ENCODE peak calls at places on chromosome 1, in nine cellular contexts. K is tibial artery, F is IMR-90, D is thoracic aorta, S is A673, W is body of pancreas, L is OCI-LY7, J is GM23248, N is aorta. H is an unnamed sample.

GRCh38 chr1:8671313-8671917 is 146.0 kb downstream of the RERE start:
- DNase-seq in K (no peak), F (peak; percentile 84), D (no peak), S (peak; percentile 89), W (peak; percentile 69), L (peak; percentile 46), J (peak; percentile 92), N (no peak), H (peak; percentile 35)

GRCh38 chr1:203475012-203475981 is at the start of gene PRELP:
- DNase-seq in K (peak; percentile 88), F (peak; percentile 16), D (no peak), S (no peak), W (peak; percentile 53), L (no peak), J (peak; percentile 26), N (peak; percentile 63), H (no peak)

GRCh38 chr1:149848340-149848771 is 51.0 kb upstream of the BOLA1 start:
- DNase-seq in K (no peak), F (no peak), D (no peak), S (peak; percentile 52), W (no peak), L (peak; percentile 44), J (peak; percentile 20), N (no peak), H (peak; percentile 1)

GRCh38 chr1:210222288-210223006 is 10.1 kb upstream of the SERTAD4 start:
- DNase-seq in K (no peak), F (no peak), D (no peak), S (peak; percentile 29), W (peak; percentile 14), L (no peak), J (no peak), N (no peak), H (no peak)

GRCh38 chr1:159991513-159991912 is 37.5 kb upstream of the SLAMF9 start:
- DNase-seq in K (no peak), F (peak; percentile 15), D (no peak), S (peak; percentile 51), W (no peak), L (peak; percentile 8), J (peak; percentile 4), N (no peak), H (no peak)

GRCh38 chr1:62954758-62955157 is 170.8 kb downstream of the ATG4C start:
- DNase-seq in K (no peak), F (no peak), D (no peak), S (no peak), W (no peak), L (no peak), J (no peak), N (no peak), H (no peak)

GRCh38 chr1:153024413-153024812 is 6.6 kb upstream of the SPRR1B start:
- DNase-seq in K (no peak), F (no peak), D (no peak), S (no peak), W (no peak), L (no peak), J (no peak), N (no peak), H (no peak)

GRCh38 chr1:119779869-119780356 is 11.2 kb upstream of the HMGCS2 start:
- DNase-seq in K (no peak), F (peak; percentile 64), D (no peak), S (no peak), W (peak; percentile 68), L (no peak), J (peak; percentile 67), N (no peak), H (peak; percentile 52)

GRCh38 chr1:17826165-17826488 is 71.0 kb downstream of the ACTL8 start:
- DNase-seq in K (peak; percentile 67), F (peak; percentile 17), D (no peak), S (peak; percentile 61), W (peak; percentile 33), L (peak; percentile 46), J (peak; percentile 66), N (peak; percentile 65), H (peak; percentile 59)

GRCh38 chr1:154479764-154480421 is 22.1 kb upstream of the TDRD10 start:
- DNase-seq in K (no peak), F (peak; percentile 85), D (no peak), S (peak; percentile 95), W (peak; percentile 82), L (peak; percentile 78), J (peak; percentile 83), N (peak; percentile 56), H (peak; percentile 63)

GRCh38 chr1:153791856-153792253 is 16.6 kb downstream of the SLC27A3 start:
- DNase-seq in K (peak; percentile 64), F (peak; percentile 72), D (no peak), S (no peak), W (no peak), L (no peak), J (peak; percentile 85), N (no peak), H (no peak)

GRCh38 chr1:94654031-94654430 is 112.5 kb upstream of the F3 start:
- DNase-seq in K (no peak), F (peak; percentile 53), D (no peak), S (no peak), W (peak; percentile 25), L (no peak), J (peak; percentile 23), N (no peak), H (no peak)

DNA sequence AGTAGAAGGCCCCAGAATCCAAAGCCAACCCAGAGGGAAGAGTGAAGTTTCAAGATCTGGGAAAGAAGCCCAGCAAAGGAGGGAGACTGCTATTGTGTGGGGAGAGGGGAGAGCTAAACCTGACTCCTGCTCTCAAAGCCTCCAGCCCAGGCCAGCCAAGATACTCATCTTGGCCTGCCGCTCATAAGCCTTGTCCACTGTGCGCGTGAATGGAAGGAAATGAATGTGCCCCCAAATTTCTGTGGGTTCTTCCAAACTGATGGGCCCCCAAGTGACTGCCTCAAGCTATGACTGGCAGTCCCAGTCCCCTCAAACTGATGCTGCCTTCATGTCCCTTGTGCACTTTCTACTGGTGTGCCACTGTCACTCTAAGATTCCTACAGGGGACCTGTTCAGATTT is 2.0 kb downstream of the PLXNA2 start:
- DNase-seq in K (no peak), F (no peak), D (no peak), S (no peak), W (no peak), L (no peak), J (no peak), N (no peak), H (no peak)
- H3K4me1 ChIP-seq in K (peaks cover 51% of the 10 kb centered on the region), F (peaks cover 7% of the 10 kb centered on the region), D (peaks cover 36% of the 10 kb centered on the region), S (peaks cover 4% of the 10 kb centered on the region), W (peaks cover 63% of the 10 kb centered on the region), L (peaks cover 7% of the 10 kb centered on the region), J (peaks cover 18% of the 10 kb centered on the region), N (no peaks in the 10 kb centered on the region), H (peaks cover 36% of the 10 kb centered on the region)

GRCh38 chr1:229253170-229253974 is 17.5 kb upstream of the RAB4A start:
- DNase-seq in K (no peak), F (peak; percentile 32), D (no peak), S (no peak), W (peak; percentile 36), L (peak; percentile 19), J (peak; percentile 19), N (no peak), H (peak; percentile 33)
- H3K4me3 ChIP-seq in K (no peak overlapping the region), F (no peak overlapping the region), D (peak overlapping the region; percentile 16), S (no peak overlapping the region), W (no peak overlapping the region), L (no peak overlapping the region), J (no peak overlapping the region), N (no peak overlapping the region), H (no peak overlapping the region)

DNA sequence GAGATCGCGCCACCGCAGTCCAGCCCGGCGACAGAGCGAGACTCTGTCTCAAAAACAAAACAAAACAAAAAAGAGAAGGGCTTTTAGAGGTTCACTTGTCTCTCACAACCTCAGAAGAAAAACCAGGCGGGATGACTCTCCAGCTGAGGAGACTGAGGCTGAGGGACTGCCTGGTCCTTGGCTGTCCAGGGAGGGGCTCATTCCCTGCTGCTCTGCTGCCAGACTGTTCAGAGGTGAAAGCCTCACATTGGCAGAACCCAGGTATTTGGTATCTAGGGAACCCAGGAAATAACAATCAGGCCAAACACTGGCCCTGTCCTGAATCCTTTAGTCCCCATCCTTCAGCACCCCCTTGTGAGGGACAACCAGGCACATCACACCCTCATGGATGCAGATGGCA is 33.6 kb downstream of the CD247 start:
- DNase-seq in K (no peak), F (no peak), D (no peak), S (no peak), W (no peak), L (no peak), J (no peak), N (no peak), H (no peak)
- H3K27ac ChIP-seq in K (no peak overlapping the region), F (no peak overlapping the region), D (no peak overlapping the region), S (no peak overlapping the region), W (no peak overlapping the region), L (no peak overlapping the region), J (no peak overlapping the region), N (no peak overlapping the region), H (no peak overlapping the region)

GRCh38 chr1:208204779-208205178 is 39.4 kb downstream of the PLXNA2 start:
- DNase-seq in K (no peak), F (no peak), D (no peak), S (no peak), W (no peak), L (peak; percentile 2), J (peak; percentile 35), N (no peak), H (no peak)

GRCh38 chr1:208203848-208204609 is 40.2 kb downstream of the PLXNA2 start:
- DNase-seq in K (no peak), F (no peak), D (no peak), S (peak; percentile 12), W (no peak), L (no peak), J (peak; percentile 75), N (no peak), H (no peak)

GRCh38 chr1:208202333-208202987 is 41.7 kb downstream of the PLXNA2 start:
- DNase-seq in K (no peak), F (no peak), D (no peak), S (no peak), W (no peak), L (no peak), J (no peak), N (no peak), H (no peak)

GRCh38 chr1:208201241-208201640 is 42.9 kb downstream of the PLXNA2 start:
- DNase-seq in K (no peak), F (peak; percentile 91), D (peak; percentile 48), S (peak; percentile 18), W (peak; percentile 83), L (no peak), J (peak; percentile 96), N (no peak), H (peak; percentile 80)

DNA sequence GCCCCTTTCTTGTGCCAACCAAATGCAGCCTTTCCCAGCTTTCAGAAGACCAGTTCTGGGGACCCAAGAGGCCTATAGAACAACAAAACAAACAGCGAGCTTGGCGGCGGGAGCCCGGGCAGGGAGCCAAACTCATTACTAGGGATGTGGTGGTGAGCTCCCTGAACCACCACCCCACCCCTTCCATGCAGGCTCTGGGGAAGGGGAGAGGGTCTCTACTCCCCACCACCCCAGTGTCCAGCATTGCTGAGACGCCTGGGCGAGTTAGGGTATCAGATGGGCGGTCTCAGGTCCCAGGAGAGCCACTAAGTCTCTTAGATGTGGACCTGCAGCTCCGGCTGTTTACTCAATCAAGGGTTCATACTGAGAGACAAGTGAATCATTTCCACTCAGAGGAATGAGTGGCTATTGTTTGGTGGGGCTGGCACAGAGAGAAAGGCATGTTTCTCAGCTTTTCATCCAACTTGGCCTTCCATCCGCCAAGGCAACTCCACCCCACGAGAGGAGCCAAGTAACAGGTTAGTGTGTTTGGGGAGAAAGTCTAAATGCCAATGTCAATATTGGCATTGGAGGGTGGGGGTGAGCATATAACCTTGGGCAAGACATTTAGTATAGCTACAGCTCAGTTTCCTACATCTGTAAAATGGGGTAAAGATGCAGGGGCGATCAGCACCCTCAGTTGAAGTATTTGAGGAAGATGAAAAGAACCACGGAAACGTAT is 40.9 kb downstream of the PLXNA2 start:
- DNase-seq in K (no peak), F (peak; percentile 46), D (no peak), S (peak; percentile 69), W (peak; percentile 76), L (no peak), J (peak; percentile 92), N (no peak), H (peak; percentile 40)
- H3K4me1 ChIP-seq in K (peaks cover 67% of the 10 kb centered on the region), F (peaks cover 23% of the 10 kb centered on the region), D (peaks cover 64% of the 10 kb centered on the region), S (peaks cover 10% of the 10 kb centered on the region), W (peaks cover 78% of the 10 kb centered on the region), L (no peaks in the 10 kb centered on the region), J (peaks cover 69% of the 10 kb centered on the region), N (peaks cover 12% of the 10 kb centered on the region), H (peaks cover 39% of the 10 kb centered on the region)